ENCODE peak calls at places on chromosomes 11 and 22, in eight cellular contexts. U, A, F, I, J, Q, H and S are unnamed samples.

GRCh38 chr11:47923667-47924066 is 56.7 kb upstream of the PTPRJ start:
- DNase-seq in U (no peak), A (no peak), F (no peak), I (peak), J (no peak), Q (no peak), H (no peak), S (no peak)

GRCh38 chr11:8652140-8652539 is 30.3 kb downstream of the TRIM66 start:
- DNase-seq in U (peak), A (no peak), F (no peak), I (no peak), J (peak), Q (no peak), H (no peak), S (no peak)

GRCh38 chr22:19755722-19756287 is 4.8 kb upstream of the TBX1 start:
- DNase-seq in U (no peak), A (no peak), F (no peak), I (no peak), J (no peak), Q (no peak), H (no peak), S (no peak)

GRCh38 chr11:2466869-2467694 is 22.3 kb downstream of the KCNQ1 start:
- DNase-seq in U (no peak), A (peak), F (no peak), I (no peak), J (no peak), Q (no peak), H (no peak), S (no peak)

GRCh38 chr11:120147094-120147949 is 9.4 kb upstream of the TRIM29 start:
- DNase-seq in U (no peak), A (no peak), F (no peak), I (no peak), J (no peak), Q (no peak), H (no peak), S (no peak)

GRCh38 chr11:74417379-74417804 is 19.2 kb upstream of the PGM2L1 start:
- DNase-seq in U (peak), A (no peak), F (no peak), I (peak), J (peak), Q (no peak), H (no peak), S (no peak)

GRCh38 chr11:68582416-68583046 is 101.8 kb upstream of the GAL start:
- DNase-seq in U (no peak), A (no peak), F (no peak), I (no peak), J (no peak), Q (no peak), H (no peak), S (peak)

GRCh38 chr11:77074205-77074604 is 7.4 kb downstream of the CAPN5 start:
- DNase-seq in U (no peak), A (no peak), F (no peak), I (no peak), J (no peak), Q (no peak), H (no peak), S (no peak)

GRCh38 chr11:87351671-87352070 is 313.9 kb downstream of the TMEM135 start:
- DNase-seq in U (no peak), A (no peak), F (no peak), I (no peak), J (no peak), Q (no peak), H (no peak), S (no peak)

GRCh38 chr11:120228794-120229384 is 11.1 kb upstream of the POU2F3 start:
- DNase-seq in U (no peak), A (no peak), F (no peak), I (no peak), J (no peak), Q (no peak), H (no peak), S (no peak)

GRCh38 chr11:129788278-129788677 is 27.4 kb upstream of the TMEM45B start:
- DNase-seq in U (no peak), A (no peak), F (no peak), I (no peak), J (peak), Q (no peak), H (no peak), S (no peak)

GRCh38 chr22:23542933-23543332 is 37.2 kb downstream of the IGLL1 start:
- DNase-seq in U (no peak), A (no peak), F (no peak), I (no peak), J (no peak), Q (no peak), H (no peak), S (no peak)

GRCh38 chr22:19522881-19523239 is 1.4 kb downstream of the CLDN5 start:
- DNase-seq in U (no peak), A (no peak), F (no peak), I (no peak), J (no peak), Q (no peak), H (no peak), S (no peak)

GRCh38 chr22:29053048-29053702 is 8.5 kb downstream of the C22orf31 start:
- DNase-seq in U (no peak), A (no peak), F (no peak), I (no peak), J (no peak), Q (no peak), H (no peak), S (no peak)

GRCh38 chr22:42764895-42765363 is 44.3 kb upstream of the A4GALT start:
- DNase-seq in U (no peak), A (no peak), F (no peak), I (no peak), J (no peak), Q (no peak), H (no peak), S (no peak)

GRCh38 chr11:82239498-82239897 is 494.2 kb downstream of the FAM181B start:
- DNase-seq in U (no peak), A (no peak), F (no peak), I (no peak), J (no peak), Q (no peak), H (no peak), S (no peak)

GRCh38 chr11:23236846-23237550 is 376.7 kb upstream of the CCDC179 start:
- DNase-seq in U (no peak), A (no peak), F (no peak), I (no peak), J (no peak), Q (no peak), H (no peak), S (no peak)

GRCh38 chr11:76891285-76891684 is 30.6 kb downstream of the ACER3 start:
- DNase-seq in U (no peak), A (no peak), F (no peak), I (no peak), J (no peak), Q (no peak), H (no peak), S (no peak)

GRCh38 chr11:9726313-9727022 is 62.6 kb downstream of the SWAP70 start:
- DNase-seq in U (peak), A (no peak), F (no peak), I (no peak), J (peak), Q (peak), H (no peak), S (no peak)

GRCh38 chr22:38086001-38086845 is 2.2 kb upstream of the SLC16A8 start:
- DNase-seq in U (no peak), A (no peak), F (no peak), I (no peak), J (no peak), Q (no peak), H (no peak), S (no peak)

GRCh38 chr11:104661901-104662300 is 236.4 kb downstream of the CASP12 start:
- DNase-seq in U (no peak), A (no peak), F (no peak), I (no peak), J (no peak), Q (no peak), H (no peak), S (no peak)